ENCODE peak calls at places on chromosomes 7 and 10, in four cellular contexts. R, Y, T and N are unnamed samples. For H3K4me1, the result is how much of the 10 kb centered on the place peaks cover.

GRCh38 chr10:1944487-1944886 is 207.2 kb upstream of the ADARB2 start:
- DNase-seq in T (no peak), Y (no peak), R (no peak), N (no peak)

GRCh38 chr7:157474685-157475084 is 137.9 kb downstream of the DNAJB6 start:
- DNase-seq in T (no peak), Y (peak), R (peak), N (peak)

GRCh38 chr7:96061844-96062243 is 260.1 kb downstream of the SLC25A13 start:
- DNase-seq in Y (no peak), T (no peak), R (no peak), N (no peak)

GRCh38 chr7:1309290-1309689 is 76.6 kb downstream of the UNCX start:
- DNase-seq in R (no peak), T (no peak), Y (no peak), N (no peak)

GRCh38 chr7:53191836-53192443 is 156.5 kb downstream of the POM121L12 start:
- DNase-seq in Y (no peak), T (no peak), R (no peak), N (no peak)

GRCh38 chr10:100793055-100793454 is 47.7 kb downstream of the PAX2 start:
- DNase-seq in T (peak), R (peak), Y (no peak), N (no peak)

GRCh38 chr10:34780818-34781380 is 34.2 kb downstream of the PARD3 start:
- DNase-seq in T (peak), Y (peak), R (no peak), N (no peak)

GRCh38 chr10:8731415-8732110 is 677.1 kb downstream of the GATA3 start:
- DNase-seq in T (no peak), Y (no peak), R (no peak), N (no peak)

GRCh38 chr7:34087892-34088891 is 182.9 kb downstream of the BMPER start:
- DNase-seq in T (peak), R (peak), Y (no peak), N (peak)

GRCh38 chr7:105178177-105178576 is 164.2 kb downstream of the KMT2E start:
- DNase-seq in R (no peak), Y (no peak), T (no peak), N (no peak)

GRCh38 chr7:137669706-137670105 is 177.1 kb downstream of the DGKI start:
- DNase-seq in Y (no peak), T (no peak), R (no peak), N (no peak)

GRCh38 chr10:100894033-100894432 is 18.7 kb upstream of the SLF2 start:
- DNase-seq in T (no peak), Y (no peak), R (peak), N (no peak)

GRCh38 chr7:17058568-17058967 is 176.8 kb upstream of the AGR3 start:
- DNase-seq in R (no peak), Y (no peak), T (no peak), N (no peak)

GRCh38 chr7:95630702-95631458 is 34.6 kb upstream of the PDK4 start:
- DNase-seq in R (no peak), Y (no peak), T (no peak), N (no peak)

GRCh38 chr7:67462781-67463191 is 466.2 kb downstream of the TYW1 start:
- DNase-seq in T (peak), R (no peak), Y (peak), N (no peak)

GRCh38 chr10:108147346-108147745 is 982.8 kb upstream of the SORCS1 start:
- DNase-seq in Y (no peak), T (no peak), R (no peak), N (no peak)

GRCh38 chr7:155164316-155164715 is 94.2 kb downstream of the HTR5A start:
- DNase-seq in R (no peak), Y (no peak), T (no peak), N (no peak)

GRCh38 chr7:45221896-45222604 is 64.5 kb downstream of the RAMP3 start:
- DNase-seq in T (no peak), Y (no peak), R (no peak), N (no peak)

DNA sequence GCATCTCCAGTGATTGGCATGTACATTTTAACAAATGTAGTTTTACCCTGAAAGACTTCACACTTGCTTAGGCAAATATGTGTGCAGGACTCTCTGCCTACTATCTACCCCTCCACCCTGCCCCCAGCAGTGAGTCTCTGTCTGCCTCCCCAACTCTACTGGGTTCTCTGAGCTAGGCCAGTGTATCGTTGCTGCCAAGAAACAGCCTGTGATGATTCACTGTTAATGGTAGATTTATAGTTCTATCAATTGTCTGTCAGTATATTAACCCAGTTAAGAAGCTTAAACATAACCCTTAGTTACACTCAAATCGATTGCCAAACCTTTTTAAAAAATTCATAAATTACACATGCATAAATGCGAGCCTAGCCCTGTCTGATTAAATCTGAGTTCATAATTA is 137.0 kb downstream of the SND1 start:
- DNase-seq in T (no peak), Y (no peak), R (no peak), N (no peak)
- H3K4me1 ChIP-seq in T (under half), Y (under half), R (under half), N (under half)

DNA sequence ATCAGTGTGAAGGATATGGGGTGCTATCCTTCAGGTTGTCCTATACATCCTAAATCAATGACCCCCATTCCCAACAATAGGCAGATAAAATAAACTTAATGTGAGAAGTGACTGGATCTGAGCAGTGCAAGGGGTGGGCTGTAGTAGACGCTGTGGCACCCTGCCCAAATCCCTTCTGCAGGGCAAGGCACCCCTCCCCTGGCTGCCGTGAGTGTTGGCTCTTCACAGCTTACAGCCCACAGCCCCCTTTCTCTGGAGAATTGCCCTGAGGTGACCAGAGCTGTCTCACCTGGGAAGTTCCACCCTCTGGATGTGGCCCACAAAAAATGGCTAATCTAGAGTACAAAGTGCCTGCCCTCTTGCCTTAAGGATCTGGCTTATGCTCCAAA is 25.8 kb upstream of the PPIF start:
- DNase-seq in T (no peak), Y (no peak), R (no peak), N (no peak)
- H3K4me1 ChIP-seq in T (under half), Y (under half), R (under half), N (under half)

GRCh38 chr10:33254556-33255160 is 79.8 kb downstream of the NRP1 start:
- DNase-seq in R (no peak), Y (no peak), T (no peak), N (no peak)
- H3K4me1 ChIP-seq in R (under half), Y (under half), T (under half), N (under half)

GRCh38 chr10:117574546-117575146 is 32.1 kb downstream of the EMX2 start:
- DNase-seq in T (no peak), Y (peak), R (no peak), N (no peak)

GRCh38 chr10:117565068-117565467 is 22.5 kb downstream of the EMX2 start:
- DNase-seq in R (no peak), Y (no peak), T (no peak), N (no peak)

GRCh38 chr10:117568226-117568625 is 25.7 kb downstream of the EMX2 start:
- DNase-seq in T (no peak), Y (no peak), R (no peak), N (no peak)

GRCh38 chr10:117570880-117571279 is 28.3 kb downstream of the EMX2 start:
- DNase-seq in R (no peak), T (no peak), Y (peak), N (no peak)

DNA sequence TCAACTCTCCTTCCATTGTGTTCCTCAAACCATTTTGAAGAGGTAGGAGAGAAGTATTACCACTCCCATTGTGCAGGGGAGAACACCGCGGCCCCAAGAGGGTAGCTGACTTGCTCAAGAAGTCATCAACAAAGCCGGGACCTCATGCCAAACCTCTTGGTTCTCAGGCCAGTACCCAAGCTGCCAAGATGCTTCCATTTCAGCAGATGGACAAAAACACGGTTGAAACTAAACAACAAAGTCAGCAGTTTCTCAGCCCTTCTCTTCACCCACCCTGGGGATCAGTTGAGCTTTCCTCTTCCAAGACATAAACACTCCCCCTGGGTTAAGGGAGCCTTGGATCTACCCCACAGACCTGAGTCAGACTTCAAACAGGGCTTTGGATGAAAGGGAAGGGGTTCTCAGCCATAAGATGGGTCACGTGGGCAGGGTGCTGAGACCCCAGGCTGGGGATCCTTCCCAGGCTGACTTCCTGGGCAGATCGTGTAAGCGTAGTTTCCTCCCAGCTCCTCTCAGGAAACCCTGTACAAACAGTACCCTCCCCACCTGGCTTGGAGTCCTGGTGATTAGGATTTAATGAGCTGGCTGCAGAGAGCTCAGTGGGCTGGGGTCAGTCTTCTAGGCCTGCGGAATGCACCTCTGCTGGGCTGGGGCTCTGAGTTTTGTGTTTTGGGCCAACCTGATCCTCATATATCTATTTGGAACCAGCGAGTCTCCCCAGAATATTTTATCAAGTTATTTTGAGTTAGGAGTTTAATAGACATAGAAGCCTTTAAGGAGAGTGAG is 27.3 kb downstream of the EMX2 start:
- DNase-seq in Y (peak), T (no peak), R (no peak), N (no peak)
- H3K4me1 ChIP-seq in Y (under half), T (under half), R (under half), N (under half)

GRCh38 chr7:158816271-158816670 is 13.0 kb downstream of the ESYT2 start:
- DNase-seq in T (no peak), Y (no peak), R (peak), N (no peak)
- H3K4me1 ChIP-seq in T (under half), Y (half or more), R (under half), N (under half)

DNA sequence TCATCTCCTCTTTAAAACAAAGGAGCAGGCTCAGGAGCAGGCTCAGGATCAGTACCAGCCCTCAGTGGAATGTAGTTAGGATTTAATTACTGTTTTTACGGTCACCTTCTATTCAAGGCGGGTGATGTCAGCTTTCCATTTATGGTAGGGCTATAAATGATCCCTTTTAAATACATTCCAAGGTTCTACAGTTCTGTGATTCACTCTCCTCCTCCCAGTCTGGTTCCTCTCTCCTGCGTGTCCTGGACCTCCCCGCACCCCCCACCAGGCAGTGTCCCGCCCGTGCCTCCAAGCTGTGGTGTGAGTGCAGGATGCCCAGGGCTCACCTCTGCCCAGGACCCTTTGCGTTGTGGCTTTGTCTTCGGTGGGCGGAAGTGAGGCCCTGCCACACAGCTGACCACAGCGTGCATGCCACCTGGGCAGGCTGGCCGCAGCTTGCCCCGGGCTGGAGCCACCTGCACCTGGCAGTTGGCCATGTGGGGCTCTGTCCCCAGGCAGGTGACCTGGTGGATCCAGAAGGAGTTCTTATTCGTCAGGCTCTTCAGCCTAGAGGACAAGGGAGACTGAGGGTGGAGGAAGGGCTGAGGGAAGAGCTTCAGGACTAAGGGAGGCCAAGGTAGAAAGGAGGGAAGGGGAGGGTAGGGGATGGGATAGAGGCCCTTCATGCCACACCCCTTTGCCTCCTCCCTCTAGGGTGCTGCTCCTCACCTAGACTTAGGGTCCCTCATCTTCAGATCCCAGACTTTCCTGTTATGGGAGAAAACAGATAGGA is 9.1 kb downstream of the LOXL4 start:
- DNase-seq in R (no peak), Y (no peak), T (no peak), N (no peak)
- H3K4me1 ChIP-seq in R (under half), Y (under half), T (under half), N (under half)